ENCODE peak calls at places on chromosomes 4 and X, in seven cellular contexts. U is A549, J is suprapubic skin, E is NB4, V is IMR-90, C is HepG2, X is sigmoid colon. P is an unnamed sample.

GRCh38 chr4:122500852-122501501 is 44.5 kb upstream of the IL2 start:
- DNase-seq in X (no peak), V (no peak), E (no peak), J (no peak), U (no peak), C (no peak), P (no peak)

GRCh38 chr4:111854494-111855087 is 290.7 kb upstream of the FAM241A start:
- DNase-seq in V (peak), J (no peak), X (no peak), E (peak), U (peak), C (peak), P (no peak)

GRCh38 chr4:99669084-99669483 is 11.5 kb upstream of the C4orf54 start:
- DNase-seq in C (no peak), J (no peak), E (no peak), U (no peak), V (no peak), X (no peak), P (no peak)

GRCh38 chr4:74934016-74934821 is 1.3 kb downstream of the PARM1 start:
- DNase-seq in C (no peak), J (no peak), U (no peak), V (peak), X (no peak), E (no peak), P (no peak)

GRCh38 chr4:25676221-25676620 is 20.6 kb downstream of the SLC34A2 start:
- DNase-seq in J (no peak), V (no peak), C (no peak), X (no peak), E (no peak), U (no peak), P (no peak)

GRCh38 chr4:133402616-133403015 is 253.5 kb downstream of the PCDH10 start:
- DNase-seq in X (no peak), C (no peak), J (no peak), V (no peak), U (no peak), E (no peak), P (no peak)

GRCh38 chrX:38973327-38973726 is 172.1 kb downstream of the MID1IP1 start:
- DNase-seq in U (no peak), E (no peak), J (no peak), V (peak), X (no peak), C (no peak), P (no peak)

GRCh38 chr4:1417522-1418390 is 11.5 kb upstream of the NKX1-1 start:
- DNase-seq in E (no peak), X (peak), U (no peak), V (no peak), C (peak), J (no peak), P (no peak)

GRCh38 chr4:67575232-67575888 is 16.8 kb downstream of the STAP1 start:
- DNase-seq in X (no peak), U (no peak), C (no peak), V (no peak), E (peak), J (no peak), P (no peak)

GRCh38 chr4:123462007-123462406 is 65.4 kb downstream of the SPRY1 start:
- DNase-seq in V (peak), J (no peak), X (no peak), U (no peak), C (peak), E (no peak), P (no peak)

GRCh38 chr4:985123-985830 is 1.6 kb upstream of the IDUA start:
- DNase-seq in J (no peak), C (peak), X (no peak), E (peak), V (no peak), U (peak), P (no peak)

GRCh38 chr4:186722856-186723206 is 825 bp downstream of the FAT1 start:
- DNase-seq in U (no peak), E (no peak), X (no peak), J (no peak), V (no peak), C (no peak), P (no peak)

GRCh38 chr4:3823496-3824341 is 57.5 kb downstream of the ADRA2C start:
- DNase-seq in V (no peak), E (no peak), C (peak), U (no peak), X (no peak), J (no peak), P (no peak)

GRCh38 chr4:124591646-124592045 is 120.9 kb downstream of the ANKRD50 start:
- DNase-seq in E (no peak), V (no peak), X (no peak), J (no peak), U (no peak), C (no peak), P (no peak)

GRCh38 chrX:17564689-17565409 is 172.4 kb upstream of the SCML1 start:
- DNase-seq in X (peak), C (no peak), J (no peak), E (no peak), V (no peak), U (no peak), P (no peak)

GRCh38 chr4:138103597-138104461 is 138.3 kb downstream of the SLC7A11 start:
- DNase-seq in C (peak), U (no peak), X (no peak), J (no peak), E (no peak), V (no peak), P (no peak)

GRCh38 chr4:99816611-99817309 is at the start of gene DAPP1:
- DNase-seq in J (peak), C (no peak), U (no peak), E (peak), X (peak), V (no peak), P (peak)

GRCh38 chr4:11042760-11043159 is 358.2 kb upstream of the CLNK start:
- DNase-seq in J (no peak), V (no peak), E (no peak), C (no peak), U (no peak), X (no peak), P (no peak)

GRCh38 chr4:38837849-38838248 is 18.8 kb downstream of the TLR6 start:
- DNase-seq in E (peak), U (no peak), J (no peak), V (peak), C (no peak), X (no peak), P (no peak)

GRCh38 chr4:79678472-79679202 is 270.6 kb upstream of the GK2 start:
- DNase-seq in V (peak), J (no peak), X (no peak), U (no peak), E (peak), C (no peak), P (no peak)

GRCh38 chr4:2264481-2265041 is 2.7 kb upstream of the MXD4 start:
- DNase-seq in C (no peak), U (no peak), E (no peak), X (peak), V (no peak), J (no peak), P (no peak)

GRCh38 chr4:8702020-8702495 is 109.5 kb downstream of the CPZ start:
- DNase-seq in X (peak), U (no peak), J (peak), C (no peak), E (no peak), V (no peak), P (no peak)

GRCh38 chrX:149570668-149571067 is 16.6 kb downstream of the MAGEA9B start:
- DNase-seq in U (no peak), X (no peak), C (no peak), V (peak), E (no peak), J (no peak), P (no peak)

GRCh38 chrX:53262918-53263394 is 18.4 kb downstream of the IQSEC2 start:
- DNase-seq in X (no peak), U (peak), V (peak), J (no peak), E (peak), C (no peak), P (no peak)

GRCh38 chr4:78298618-78299017 is 241.5 kb downstream of the FRAS1 start:
- DNase-seq in E (no peak), V (peak), J (no peak), C (no peak), U (no peak), X (no peak), P (no peak)

GRCh38 chr4:1154126-1154522 is 18.3 kb downstream of the SPON2 start:
- DNase-seq in X (no peak), U (no peak), J (peak), E (no peak), V (no peak), C (no peak), P (no peak)

GRCh38 chr4:158722291-158722916 is 792 bp downstream of the PPID start:
- DNase-seq in U (peak), E (peak), V (peak), X (no peak), J (no peak), C (peak), P (no peak)

GRCh38 chrX:10121787-10122186 is 35.0 kb upstream of the CLCN4 start:
- DNase-seq in J (no peak), X (no peak), C (no peak), E (peak), V (no peak), U (no peak), P (no peak)

GRCh38 chr4:10115657-10116624 is 658 bp downstream of the WDR1 start:
- DNase-seq in U (peak), C (peak), J (no peak), V (no peak), X (no peak), E (peak), P (peak)

GRCh38 chrX:114717921-114718320 is 134.0 kb downstream of the HTR2C start:
- DNase-seq in C (no peak), J (no peak), E (peak), U (no peak), X (no peak), V (no peak), P (no peak)

GRCh38 chr4:84673475-84674230 is 90.7 kb downstream of the CDS1 start:
- DNase-seq in U (no peak), X (no peak), V (peak), C (no peak), E (no peak), J (no peak), P (no peak)

GRCh38 chr4:95124906-95125504 is 367.2 kb downstream of the BMPR1B start:
- DNase-seq in U (peak), C (peak), X (no peak), E (peak), V (peak), J (no peak), P (no peak)

GRCh38 chr4:168655182-168655581 is 158.3 kb downstream of the PALLD start:
- DNase-seq in U (no peak), J (no peak), X (no peak), E (no peak), C (no peak), V (no peak), P (no peak)

GRCh38 chrX:49266536-49267445 is 2.3 kb upstream of the FOXP3 start:
- DNase-seq in J (no peak), C (no peak), E (no peak), U (no peak), V (no peak), X (no peak), P (no peak)

GRCh38 chr4:150781108-150781663 is 199.2 kb downstream of the MAB21L2 start:
- DNase-seq in U (no peak), J (no peak), X (no peak), E (no peak), V (no peak), C (no peak), P (no peak)

GRCh38 chr4:102572452-102572851 is 71.3 kb downstream of the NFKB1 start:
- DNase-seq in E (no peak), V (no peak), C (no peak), J (no peak), X (no peak), U (no peak), P (no peak)

GRCh38 chrX:113275769-113276168 is 435.1 kb upstream of the AMOT start:
- DNase-seq in C (no peak), U (no peak), V (no peak), X (no peak), E (no peak), J (no peak), P (no peak)

GRCh38 chrX:133265331-133265730 is 47.2 kb upstream of the TFDP3 start:
- DNase-seq in C (peak), E (peak), U (no peak), J (no peak), X (no peak), V (no peak), P (no peak)

GRCh38 chrX:153974726-153975286 is 2.3 kb downstream of the TMEM187 start:
- DNase-seq in X (no peak), V (no peak), J (no peak), U (no peak), C (peak), E (peak), P (no peak)

GRCh38 chrX:153974003-153974725 is 1.6 kb downstream of the TMEM187 start:
- DNase-seq in E (peak), C (no peak), X (no peak), J (no peak), U (no peak), V (no peak), P (no peak)

GRCh38 chrX:153971632-153972367 is at the start of gene HCFC1:
- DNase-seq in X (peak), U (peak), J (peak), V (peak), E (peak), C (peak), P (peak)

GRCh38 chrX:153972368-153973126 is at the start of gene TMEM187:
- DNase-seq in J (peak), C (peak), X (peak), V (peak), E (peak), U (peak), P (no peak)

DNA sequence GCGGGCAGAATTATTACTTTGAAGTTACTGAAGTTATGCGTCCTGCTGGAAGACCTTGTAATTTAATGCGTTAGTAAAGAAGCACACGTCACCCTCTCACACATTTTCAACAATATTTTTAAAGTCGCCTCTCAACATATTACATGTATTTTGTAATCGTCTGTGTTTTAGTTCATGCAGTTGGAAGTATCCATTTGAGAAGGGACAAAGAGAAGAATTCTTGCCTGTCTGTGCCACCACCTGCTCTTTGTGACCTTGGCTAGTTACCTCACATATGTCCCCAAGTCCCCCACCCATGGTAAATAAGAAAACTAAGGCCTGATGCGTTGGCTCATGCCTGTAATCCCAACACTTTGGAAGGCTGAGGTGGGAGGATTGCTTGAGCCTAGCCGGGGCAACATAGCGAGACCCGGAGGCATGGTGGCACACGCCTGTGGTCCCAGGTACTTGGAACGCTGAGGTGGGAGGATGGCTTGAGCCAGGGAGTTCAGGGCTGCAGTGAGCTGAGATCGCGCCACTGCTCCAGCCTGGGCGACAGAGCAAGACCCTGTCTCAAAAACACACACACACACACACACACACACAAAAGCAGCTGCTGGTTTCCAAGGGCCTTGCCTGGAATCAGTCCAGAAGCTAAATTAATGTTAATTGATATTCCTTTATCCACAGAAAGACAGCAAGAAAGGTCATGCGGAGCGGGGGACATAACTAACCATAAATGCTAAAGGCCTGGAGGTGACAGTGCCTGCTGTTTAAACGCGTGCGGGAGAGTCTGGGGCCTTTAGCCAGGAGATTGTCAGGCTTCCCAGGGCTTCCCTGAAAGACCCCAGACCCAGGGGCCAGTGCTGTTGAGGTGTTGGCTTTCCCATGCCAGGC is 811 bp downstream of the TMEM187 start:
- DNase-seq in V (no peak), E (peak), C (peak), X (no peak), U (no peak), J (no peak), P (no peak)
- TF ChIP-seq POLR2A in V (no peak), E (no peak), C (no peak), X (no peak), U (no peak), J (no peak), P (no peak)

GRCh38 chr4:6123976-6124375 is 76.4 kb downstream of the JAKMIP1 start:
- DNase-seq in V (no peak), X (no peak), U (no peak), C (no peak), E (no peak), J (peak), P (no peak)
- H3K4me3 ChIP-seq in V (no peak), X (no peak), U (no peak), C (no peak), E (no peak), J (no peak), P (no peak)

GRCh38 chr4:107930821-107931774 is at the start of gene CYP2U1:
- DNase-seq in V (peak), U (peak), J (peak), E (no peak), X (peak), C (peak), P (peak)
- TF ChIP-seq POLR2A in V (no peak), U (peak), J (no peak), E (no peak), X (peak), C (peak), P (peak)

GRCh38 chr4:141309864-141310263 is 89.2 kb downstream of the ZNF330 start:
- DNase-seq in E (no peak), V (no peak), U (no peak), X (no peak), J (no peak), C (no peak), P (no peak)

GRCh38 chr4:141306331-141306730 is 85.6 kb downstream of the ZNF330 start:
- DNase-seq in X (no peak), C (no peak), V (no peak), U (no peak), E (peak), J (no peak), P (no peak)

GRCh38 chr4:141302926-141303325 is 82.2 kb downstream of the ZNF330 start:
- DNase-seq in U (no peak), E (no peak), X (no peak), V (no peak), C (no peak), J (no peak), P (no peak)

GRCh38 chr4:141304346-141304745 is 83.7 kb downstream of the ZNF330 start:
- DNase-seq in J (no peak), C (no peak), V (no peak), X (no peak), E (no peak), U (no peak), P (no peak)

DNA sequence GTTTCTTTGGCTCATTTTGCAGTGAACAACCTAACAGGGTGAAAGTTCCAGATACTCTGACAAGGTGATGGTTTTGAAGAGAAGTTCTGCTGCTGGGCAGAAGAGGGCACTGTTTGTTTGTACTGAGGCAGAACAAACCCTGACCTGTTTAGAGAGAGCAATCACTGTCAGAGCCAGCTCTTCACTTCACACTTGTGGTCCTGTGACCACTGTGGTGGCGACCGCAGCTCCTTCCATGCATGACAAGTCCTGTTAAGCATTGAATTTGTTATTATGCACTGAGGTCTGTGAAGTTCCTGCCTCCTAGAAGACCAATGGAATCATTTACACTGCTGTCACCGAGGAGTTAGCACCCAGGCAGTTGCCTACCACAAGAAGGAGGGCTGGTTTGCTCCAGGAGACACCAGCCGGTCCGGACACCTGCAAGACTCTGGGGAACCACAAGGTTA is 86.6 kb downstream of the ZNF330 start:
- DNase-seq in E (peak), J (no peak), U (peak), V (peak), X (peak), C (peak), P (peak)
- H3K4me3 ChIP-seq in E (no peak), J (no peak), U (no peak), V (no peak), X (no peak), C (no peak), P (no peak)

DNA sequence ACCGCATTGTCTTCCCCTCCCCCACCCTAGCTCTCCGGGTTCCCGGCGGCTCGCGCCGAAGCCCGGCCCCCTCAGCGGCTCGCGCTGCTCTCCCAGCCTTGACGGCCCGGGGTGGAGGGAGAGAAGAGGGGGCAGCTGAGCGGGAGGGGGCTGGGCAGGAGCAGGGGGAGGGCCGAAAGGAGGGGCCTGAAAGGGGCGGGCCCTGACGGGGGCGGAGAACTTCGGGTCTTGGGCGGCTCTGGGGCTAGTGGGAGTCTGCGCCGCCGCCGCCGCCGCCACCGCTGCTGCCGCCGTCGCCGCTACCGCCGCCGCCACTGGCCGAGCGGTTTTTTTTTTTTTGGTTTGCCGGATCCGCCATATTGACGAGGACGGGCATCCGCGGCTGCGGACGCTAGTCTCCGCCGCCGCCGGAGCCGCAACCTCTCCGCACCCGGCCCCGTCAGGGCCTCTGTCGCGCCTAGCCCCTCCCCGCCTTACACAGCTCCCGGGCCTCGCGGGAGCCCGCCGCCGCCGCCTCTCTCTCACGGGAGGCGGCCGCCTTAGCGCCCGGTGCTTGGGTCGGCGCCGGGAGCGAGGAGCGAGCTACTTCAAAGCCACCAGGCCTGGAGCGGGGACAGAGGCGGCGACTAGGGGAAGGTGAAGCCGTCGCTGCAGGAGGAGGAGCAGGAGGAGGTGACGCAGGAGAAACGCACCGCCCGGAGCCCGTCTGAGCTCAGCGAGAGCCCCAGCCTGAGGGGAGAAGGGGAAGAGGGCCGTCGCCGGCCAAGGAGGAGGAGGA is at the start of gene USP9X:
- DNase-seq in E (peak), V (peak), C (peak), X (peak), J (peak), U (peak), P (peak)
- TF ChIP-seq POLR2A in E (peak), V (peak), C (peak), X (peak), J (no peak), U (peak), P (no peak)

GRCh38 chr4:21117771-21118170 is 417.5 kb downstream of the PACRGL start:
- DNase-seq in U (no peak), E (no peak), C (no peak), V (no peak), X (no peak), J (no peak), P (no peak)
- H3K4me3 ChIP-seq in U (no peak), E (no peak), C (no peak), V (no peak), X (no peak), J (no peak), P (no peak)

P was measured in esophagus squamous epithelium.